ENCODE peak calls at places on chromosomes 12 and 14, in six cellular contexts. R is activated T-cell treated with anti-CD3 and anti-CD28 coated beads, Interleukin-2, amount 50 U/mL, for 4 hours; T is PC-3; W is esophagus mucosa; Q is foreskin keratinocyte; H is heart left ventricle. Y is an unnamed sample.

GRCh38 chr14:24839617-24840203 is 205.7 kb upstream of the GZMB start:
- ATAC-seq in T (no peak), R (no peak), W (no peak), Q (no peak), H (no peak), Y (no peak)

GRCh38 chr12:9730011-9730410 is 2.9 kb downstream of the CLECL1 start:
- ATAC-seq in Q (no peak), H (no peak), R (no peak), W (no peak), T (no peak), Y (no peak)

GRCh38 chr12:124020398-124021024 is 47.5 kb downstream of the ZNF664 start:
- ATAC-seq in H (no peak), W (no peak), Q (no peak), R (no peak), T (no peak), Y (no peak)

GRCh38 chr14:101000711-101001110 is 97.2 kb upstream of the RTL1 start:
- ATAC-seq in T (no peak), Q (no peak), R (peak), H (no peak), W (no peak), Y (no peak)

GRCh38 chr14:81423504-81423903 is 23.4 kb upstream of the STON2 start:
- ATAC-seq in H (peak), W (no peak), R (no peak), T (no peak), Q (no peak), Y (no peak)

GRCh38 chr14:63713058-63713457 is 14.8 kb downstream of the SGPP1 start:
- ATAC-seq in Q (no peak), W (no peak), R (peak), T (peak), H (no peak), Y (no peak)

GRCh38 chr14:57871487-57872080 is 5.7 kb upstream of the SLC35F4 start:
- ATAC-seq in R (no peak), Q (peak), W (no peak), H (no peak), T (peak), Y (peak)

GRCh38 chr14:103638594-103638993 is 9.6 kb downstream of the KLC1 start:
- ATAC-seq in Q (no peak), T (no peak), R (peak), W (no peak), H (no peak), Y (no peak)

GRCh38 chr14:54329082-54329695 is 67.6 kb upstream of the CDKN3 start:
- ATAC-seq in R (no peak), Q (peak), H (peak), T (peak), W (peak), Y (no peak)

GRCh38 chr14:90274808-90275454 is 18.6 kb downstream of the PSMC1 start:
- ATAC-seq in H (no peak), R (peak), W (peak), Q (peak), T (no peak), Y (peak)

GRCh38 chr14:81686512-81686911 is 152.9 kb upstream of the SEL1L start:
- ATAC-seq in Q (no peak), R (no peak), W (no peak), H (no peak), T (no peak), Y (no peak)

GRCh38 chr14:90534091-90534837 is 137.4 kb downstream of the CALM1 start:
- ATAC-seq in T (no peak), H (no peak), R (no peak), Q (no peak), W (no peak), Y (peak)

GRCh38 chr14:101087614-101088394 is 184.3 kb upstream of the RTL1 start:
- ATAC-seq in Q (no peak), T (no peak), W (no peak), H (no peak), R (no peak), Y (no peak)

GRCh38 chr14:101960225-101960624 is 4.1 kb upstream of the DYNC1H1 start:
- ATAC-seq in H (no peak), T (no peak), Q (no peak), W (no peak), R (no peak), Y (peak)

GRCh38 chr14:104399432-104400155 is 180.0 kb upstream of the C14orf180 start:
- ATAC-seq in T (no peak), W (no peak), Q (no peak), H (no peak), R (no peak), Y (peak)

GRCh38 chr12:119156401-119156800 is 22.3 kb upstream of the HSPB8 start:
- ATAC-seq in W (no peak), T (no peak), R (no peak), H (no peak), Q (no peak), Y (no peak)

GRCh38 chr14:46300765-46301164 is 350.8 kb downstream of the RPL10L start:
- ATAC-seq in T (no peak), Q (no peak), H (no peak), R (no peak), W (no peak), Y (no peak)

GRCh38 chr14:103023881-103024473 is 33.4 kb downstream of the CDC42BPB start:
- ATAC-seq in H (peak), Q (no peak), T (peak), R (no peak), W (no peak), Y (peak)

GRCh38 chr14:68518910-68519686 is 273.8 kb downstream of the ZFP36L1 start:
- ATAC-seq in H (no peak), Q (no peak), R (no peak), W (no peak), T (no peak), Y (no peak)

GRCh38 chr12:51191516-51192283 is 18.8 kb upstream of the TFCP2 start:
- ATAC-seq in H (no peak), T (no peak), Q (no peak), W (no peak), R (no peak), Y (no peak)

GRCh38 chr14:22476882-22477281 is 112.1 kb downstream of the DAD1 start:
- ATAC-seq in W (no peak), R (no peak), T (no peak), Q (no peak), H (no peak), Y (no peak)

GRCh38 chr12:71772728-71773127 is 18.1 kb downstream of the RAB21 start:
- ATAC-seq in H (no peak), T (no peak), W (no peak), Q (no peak), R (no peak), Y (no peak)

GRCh38 chr12:124771462-124772361 is 92.0 kb downstream of the SCARB1 start:
- ATAC-seq in Q (peak), R (no peak), T (peak), H (peak), W (peak), Y (peak)

GRCh38 chr12:99918003-99918402 is 66.7 kb downstream of the ANKS1B start:
- ATAC-seq in H (peak), W (no peak), Q (no peak), T (no peak), R (no peak), Y (no peak)

GRCh38 chr14:93148979-93149378 is 33.3 kb upstream of the ITPK1 start:
- ATAC-seq in W (no peak), R (no peak), Q (no peak), H (no peak), T (no peak), Y (no peak)

GRCh38 chr12:101772019-101772774 is 32.9 kb upstream of the SYCP3 start:
- ATAC-seq in T (peak), R (no peak), W (peak), H (no peak), Q (peak), Y (no peak)

GRCh38 chr12:116773276-116773731 is 35.2 kb downstream of the RNFT2 start:
- ATAC-seq in R (no peak), W (peak), Q (no peak), T (peak), H (no peak), Y (peak)

GRCh38 chr12:54421175-54421872 is 2.3 kb upstream of the ITGA5 start:
- ATAC-seq in H (peak), T (no peak), Q (no peak), R (no peak), W (no peak), Y (no peak)

GRCh38 chr12:107386569-107386968 is 293.2 kb upstream of the CRY1 start:
- ATAC-seq in R (no peak), T (no peak), Q (no peak), H (no peak), W (no peak), Y (no peak)